ENCODE peak calls at places on chromosomes 16 and 17, in eight cellular contexts. One of them, this sample, is unnamed.
A peak's percentile ranks its signal among the peaks of the same experiment; 100 is the strongest.

GRCh38 chr17:41530062-41531048 is 2.2 kb upstream of the KRT19 start:
- DNase-seq in MG63: peak; percentile 93
- DNase-seq in WERI-Rb-1: no peak
- DNase-seq in cardiac fibroblast: peak; percentile 80
- DNase-seq in tibial nerve: no peak
- DNase-seq in BJ: peak; percentile 75
- DNase-seq in GF-D8: no peak
- DNase-seq in HFFc6: peak; percentile 97
- DNase-seq in this sample: no peak

GRCh38 chr17:80454557-80455327 is 21.7 kb downstream of the NPTX1 start:
- DNase-seq in MG63: peak; percentile 98
- DNase-seq in WERI-Rb-1: peak; percentile 99
- DNase-seq in cardiac fibroblast: peak; percentile 97
- DNase-seq in tibial nerve: peak; percentile 90
- DNase-seq in BJ: peak; percentile 77
- DNase-seq in GF-D8: peak; percentile 88
- DNase-seq in HFFc6: peak; percentile 94
- DNase-seq in this sample: peak; percentile 96

GRCh38 chr17:76004750-76005262 is 4.2 kb downstream of the CDK3 start:
- DNase-seq in MG63: peak; percentile 42
- DNase-seq in WERI-Rb-1: no peak
- DNase-seq in cardiac fibroblast: no peak
- DNase-seq in tibial nerve: no peak
- DNase-seq in BJ: no peak
- DNase-seq in GF-D8: no peak
- DNase-seq in HFFc6: no peak
- DNase-seq in this sample: no peak

GRCh38 chr17:74864297-74864865 is 4.7 kb upstream of the GRIN2C start:
- DNase-seq in MG63: no peak
- DNase-seq in WERI-Rb-1: no peak
- DNase-seq in cardiac fibroblast: no peak
- DNase-seq in tibial nerve: no peak
- DNase-seq in BJ: no peak
- DNase-seq in GF-D8: no peak
- DNase-seq in HFFc6: no peak
- DNase-seq in this sample: no peak

GRCh38 chr16:29154676-29155121 is 169.8 kb downstream of the LAT start:
- DNase-seq in MG63: no peak
- DNase-seq in WERI-Rb-1: no peak
- DNase-seq in cardiac fibroblast: peak; percentile 44
- DNase-seq in tibial nerve: no peak
- DNase-seq in BJ: no peak
- DNase-seq in GF-D8: no peak
- DNase-seq in HFFc6: no peak
- DNase-seq in this sample: no peak

GRCh38 chr17:1560582-1561170 is 1.9 kb downstream of the PITPNA start:
- DNase-seq in MG63: no peak
- DNase-seq in WERI-Rb-1: no peak
- DNase-seq in cardiac fibroblast: no peak
- DNase-seq in tibial nerve: no peak
- DNase-seq in BJ: no peak
- DNase-seq in GF-D8: no peak
- DNase-seq in HFFc6: no peak
- DNase-seq in this sample: no peak

GRCh38 chr16:67169011-67169451 is 1.3 kb upstream of the NOL3 start:
- DNase-seq in MG63: no peak
- DNase-seq in WERI-Rb-1: no peak
- DNase-seq in cardiac fibroblast: no peak
- DNase-seq in tibial nerve: no peak
- DNase-seq in BJ: no peak
- DNase-seq in GF-D8: no peak
- DNase-seq in HFFc6: no peak
- DNase-seq in this sample: no peak

GRCh38 chr17:75499313-75500022 is 15.9 kb downstream of the CASKIN2 start:
- DNase-seq in MG63: no peak
- DNase-seq in WERI-Rb-1: no peak
- DNase-seq in cardiac fibroblast: no peak
- DNase-seq in tibial nerve: no peak
- DNase-seq in BJ: no peak
- DNase-seq in GF-D8: no peak
- DNase-seq in HFFc6: no peak
- DNase-seq in this sample: no peak

GRCh38 chr16:380837-381787 is 666 bp downstream of the PGAP6 start:
- DNase-seq in MG63: peak; percentile 54
- DNase-seq in WERI-Rb-1: no peak
- DNase-seq in cardiac fibroblast: peak; percentile 11
- DNase-seq in tibial nerve: no peak
- DNase-seq in BJ: no peak
- DNase-seq in GF-D8: no peak
- DNase-seq in HFFc6: no peak
- DNase-seq in this sample: no peak

GRCh38 chr17:34177642-34178041 is 77.4 kb upstream of the CCL2 start:
- DNase-seq in MG63: no peak
- DNase-seq in WERI-Rb-1: no peak
- DNase-seq in cardiac fibroblast: peak; percentile 79
- DNase-seq in tibial nerve: no peak
- DNase-seq in BJ: peak; percentile 72
- DNase-seq in GF-D8: no peak
- DNase-seq in HFFc6: peak; percentile 74
- DNase-seq in this sample: no peak

GRCh38 chr16:71670537-71670936 is 44.6 kb downstream of the MARVELD3 start:
- DNase-seq in MG63: no peak
- DNase-seq in WERI-Rb-1: no peak
- DNase-seq in cardiac fibroblast: no peak
- DNase-seq in tibial nerve: no peak
- DNase-seq in BJ: no peak
- DNase-seq in GF-D8: no peak
- DNase-seq in HFFc6: no peak
- DNase-seq in this sample: no peak

GRCh38 chr17:33981713-33982601 is 273.1 kb upstream of the CCL2 start:
- DNase-seq in MG63: no peak
- DNase-seq in WERI-Rb-1: no peak
- DNase-seq in cardiac fibroblast: no peak
- DNase-seq in tibial nerve: no peak
- DNase-seq in BJ: no peak
- DNase-seq in GF-D8: no peak
- DNase-seq in HFFc6: no peak
- DNase-seq in this sample: no peak

GRCh38 chr16:31428277-31428597 is at the start of gene COX6A2:
- DNase-seq in MG63: no peak
- DNase-seq in WERI-Rb-1: no peak
- DNase-seq in cardiac fibroblast: no peak
- DNase-seq in tibial nerve: no peak
- DNase-seq in BJ: no peak
- DNase-seq in GF-D8: no peak
- DNase-seq in HFFc6: no peak
- DNase-seq in this sample: no peak

GRCh38 chr16:53511403-53512280 is 8.6 kb upstream of the AKTIP start:
- DNase-seq in MG63: no peak
- DNase-seq in WERI-Rb-1: peak; percentile 20
- DNase-seq in cardiac fibroblast: no peak
- DNase-seq in tibial nerve: no peak
- DNase-seq in BJ: no peak
- DNase-seq in GF-D8: no peak
- DNase-seq in HFFc6: no peak
- DNase-seq in this sample: no peak

GRCh38 chr16:68512183-68512582 is 26.9 kb upstream of the ZFP90 start:
- DNase-seq in MG63: no peak
- DNase-seq in WERI-Rb-1: no peak
- DNase-seq in cardiac fibroblast: no peak
- DNase-seq in tibial nerve: no peak
- DNase-seq in BJ: no peak
- DNase-seq in GF-D8: no peak
- DNase-seq in HFFc6: no peak
- DNase-seq in this sample: no peak

GRCh38 chr17:76547183-76547641 is 7.4 kb downstream of the PRCD start:
- DNase-seq in MG63: peak; percentile 91
- DNase-seq in WERI-Rb-1: peak; percentile 91
- DNase-seq in cardiac fibroblast: peak; percentile 85
- DNase-seq in tibial nerve: no peak
- DNase-seq in BJ: no peak
- DNase-seq in GF-D8: no peak
- DNase-seq in HFFc6: peak; percentile 71
- DNase-seq in this sample: peak; percentile 28

GRCh38 chr16:8370374-8371015 is 219.8 kb downstream of the TMEM114 start:
- DNase-seq in MG63: peak; percentile 53
- DNase-seq in WERI-Rb-1: no peak
- DNase-seq in cardiac fibroblast: peak; percentile 45
- DNase-seq in tibial nerve: no peak
- DNase-seq in BJ: no peak
- DNase-seq in GF-D8: no peak
- DNase-seq in HFFc6: peak; percentile 4
- DNase-seq in this sample: no peak

GRCh38 chr17:76123749-76124581 is 17.1 kb downstream of the FOXJ1 start:
- DNase-seq in MG63: no peak
- DNase-seq in WERI-Rb-1: no peak
- DNase-seq in cardiac fibroblast: no peak
- DNase-seq in tibial nerve: no peak
- DNase-seq in BJ: no peak
- DNase-seq in GF-D8: no peak
- DNase-seq in HFFc6: no peak
- DNase-seq in this sample: no peak

GRCh38 chr17:60604686-60605334 is 4.8 kb downstream of the PPM1D start:
- DNase-seq in MG63: peak; percentile 91
- DNase-seq in WERI-Rb-1: no peak
- DNase-seq in cardiac fibroblast: peak; percentile 66
- DNase-seq in tibial nerve: no peak
- DNase-seq in BJ: no peak
- DNase-seq in GF-D8: no peak
- DNase-seq in HFFc6: peak; percentile 70
- DNase-seq in this sample: no peak

GRCh38 chr17:80117491-80118401 is 16.4 kb downstream of the GAA start:
- DNase-seq in MG63: no peak
- DNase-seq in WERI-Rb-1: peak; percentile 11
- DNase-seq in cardiac fibroblast: no peak
- DNase-seq in tibial nerve: no peak
- DNase-seq in BJ: no peak
- DNase-seq in GF-D8: no peak
- DNase-seq in HFFc6: no peak
- DNase-seq in this sample: no peak

GRCh38 chr17:77619851-77620250 is 338.7 kb upstream of the TNRC6C start:
- DNase-seq in MG63: no peak
- DNase-seq in WERI-Rb-1: no peak
- DNase-seq in cardiac fibroblast: peak; percentile 70
- DNase-seq in tibial nerve: no peak
- DNase-seq in BJ: peak; percentile 42
- DNase-seq in GF-D8: no peak
- DNase-seq in HFFc6: peak; percentile 46
- DNase-seq in this sample: no peak

This sample was measured in activated T-helper 1 cell treated with anti-CD3 and anti-CD28 coated beads, Interleukin-12 subunit alpha, Interleukin-12 subunit beta, Interleukin-2, Interleukin-4 antibody, amounts not matched to agents 30 ng/mL and 10 ng/mL and 1 ng/mL, durations not matched to agents 14 hours and 24 hours and 36 hours.